ENCODE peak calls at places on chromosomes 16 and 17, in ten cellular contexts. C is prostate gland, S is upper lobe of right lung, E is MM.1S, O is cardiac muscle cell, V is left lung, N is esophagus muscularis mucosa, Y is Peyer's patch, H is SK-N-SH, W is HCT116. J is an unnamed sample.

GRCh38 chr16:84617068-84617630 is 729 bp downstream of the COTL1 start:
- DNase-seq in C (no peak), S (peak), E (no peak), O (no peak), V (peak), N (no peak), Y (peak), H (peak), W (no peak), J (no peak)

GRCh38 chr16:4212934-4213296 is 29.0 kb downstream of the SRL start:
- DNase-seq in C (no peak), S (no peak), E (no peak), O (peak), V (no peak), N (no peak), Y (no peak), H (no peak), W (peak), J (no peak)

GRCh38 chr16:82609140-82609539 is 17.6 kb upstream of the CDH13 start:
- DNase-seq in C (no peak), S (no peak), E (no peak), O (peak), V (no peak), N (no peak), Y (no peak), H (no peak), W (no peak), J (no peak)

GRCh38 chr16:50282010-50282538 is 15.7 kb downstream of the ADCY7 start:
- DNase-seq in C (peak), S (peak), E (peak), O (peak), V (peak), N (no peak), Y (peak), H (no peak), W (no peak), J (no peak)

GRCh38 chr16:2458887-2459646 is 842 bp upstream of the TEDC2 start:
- DNase-seq in C (no peak), S (no peak), E (no peak), O (no peak), V (no peak), N (no peak), Y (no peak), H (no peak), W (no peak), J (no peak)

GRCh38 chr17:9360610-9361571 is 214.7 kb downstream of the STX8 start:
- DNase-seq in C (no peak), S (no peak), E (no peak), O (peak), V (no peak), N (no peak), Y (no peak), H (no peak), W (no peak), J (peak)

GRCh38 chr16:53804467-53804866 is 100.5 kb downstream of the FTO start:
- DNase-seq in C (no peak), S (no peak), E (no peak), O (no peak), V (no peak), N (no peak), Y (no peak), H (no peak), W (no peak), J (no peak)

GRCh38 chr17:77571141-77571540 is 387.4 kb upstream of the TNRC6C start:
- DNase-seq in C (no peak), S (peak), E (no peak), O (no peak), V (no peak), N (no peak), Y (no peak), H (no peak), W (no peak), J (no peak)

GRCh38 chr16:9489823-9490467 is 398.5 kb downstream of the HAPSTR1 start:
- DNase-seq in C (peak), S (no peak), E (no peak), O (no peak), V (no peak), N (no peak), Y (no peak), H (no peak), W (no peak), J (no peak)

GRCh38 chr17:62933986-62934385 is 32.0 kb upstream of the TANC2 start:
- DNase-seq in C (no peak), S (no peak), E (no peak), O (peak), V (no peak), N (no peak), Y (no peak), H (no peak), W (no peak), J (no peak)

GRCh38 chr17:58208344-58208743 is 10.7 kb downstream of the MKS1 start:
- DNase-seq in C (no peak), S (no peak), E (no peak), O (no peak), V (no peak), N (no peak), Y (no peak), H (no peak), W (no peak), J (no peak)

GRCh38 chr17:58202859-58203258 is 10.3 kb downstream of the EPX start:
- DNase-seq in C (no peak), S (no peak), E (no peak), O (no peak), V (no peak), N (no peak), Y (no peak), H (no peak), W (no peak), J (no peak)

GRCh38 chr17:58207451-58207850 is 11.6 kb downstream of the MKS1 start:
- DNase-seq in C (no peak), S (no peak), E (no peak), O (no peak), V (no peak), N (no peak), Y (no peak), H (no peak), W (no peak), J (no peak)

GRCh38 chr17:58204796-58205195 is 12.3 kb downstream of the EPX start:
- DNase-seq in C (no peak), S (no peak), E (no peak), O (peak), V (no peak), N (no peak), Y (no peak), H (no peak), W (no peak), J (no peak)

GRCh38 chr17:58205936-58206335 is 13.1 kb downstream of the MKS1 start:
- DNase-seq in C (no peak), S (no peak), E (no peak), O (no peak), V (no peak), N (no peak), Y (no peak), H (no peak), W (no peak), J (no peak)
- H3K27ac ChIP-seq in C (no peak), S (no peak), E (no peak), O (no peak), V (no peak), N (no peak), Y (no peak), H (no peak), W (no peak), J (no peak)

GRCh38 chr16:11431915-11432465 is 86.7 kb downstream of the RMI2 start:
- DNase-seq in C (no peak), S (no peak), E (no peak), O (peak), V (no peak), N (no peak), Y (no peak), H (peak), W (no peak), J (no peak)
- H3K4me3 ChIP-seq in C (no peak), S (no peak), E (no peak), O (no peak), V (no peak), N (no peak), Y (no peak), H (no peak), W (no peak), J (no peak)

GRCh38 chr16:75305364-75306101 is 54.1 kb upstream of the BCAR1 start:
- DNase-seq in C (peak), S (no peak), E (no peak), O (peak), V (no peak), N (no peak), Y (peak), H (peak), W (peak), J (peak)
- TF ChIP-seq CTCF in C (no peak), S (no peak), E (no peak), O (no peak), V (no peak), N (no peak), Y (no peak), H (peak), W (no peak), J (no peak)

DNA sequence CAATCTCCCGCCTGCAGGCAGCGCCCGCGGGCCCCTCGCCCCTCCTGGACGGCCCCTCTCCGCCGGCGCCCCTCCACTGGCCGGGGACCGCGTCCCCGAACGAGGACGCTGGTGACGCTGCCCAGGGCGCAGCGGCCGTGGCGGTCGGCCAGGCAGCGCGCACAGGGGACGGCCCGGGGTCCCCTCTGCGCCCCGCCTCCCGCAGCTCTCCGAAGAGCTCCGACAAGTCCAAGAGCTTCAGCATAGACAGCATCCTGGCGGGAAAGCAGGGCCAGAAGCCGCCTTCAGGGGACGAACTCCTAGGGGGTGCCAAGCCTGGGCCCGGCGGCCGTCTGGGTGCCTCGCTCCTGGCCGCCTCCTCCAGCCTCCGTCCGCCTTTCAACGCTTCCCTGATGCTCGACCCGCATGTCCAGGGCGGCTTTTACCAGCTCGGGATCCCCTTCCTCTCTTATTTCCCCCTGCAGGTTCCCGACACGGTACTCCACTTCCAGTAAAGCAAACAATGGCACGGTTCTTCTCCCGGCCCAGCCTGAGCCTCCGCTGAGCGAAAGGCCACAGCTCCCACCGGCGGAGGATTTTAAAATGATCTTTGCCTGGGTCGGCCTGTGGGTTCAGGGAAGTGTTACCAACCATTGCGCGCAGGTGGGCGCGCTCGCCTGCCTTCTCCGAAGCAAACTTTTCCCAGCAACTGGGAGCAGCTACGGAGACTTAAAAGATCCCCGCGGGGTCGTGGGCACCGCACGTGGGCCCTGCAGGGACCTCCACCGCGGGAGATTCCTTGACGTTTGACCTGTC is 1.1 kb downstream of the FOXL1 start:
- DNase-seq in C (no peak), S (no peak), E (no peak), O (peak), V (no peak), N (no peak), Y (no peak), H (no peak), W (no peak), J (no peak)
- H3K27ac ChIP-seq in C (no peak), S (no peak), E (no peak), O (no peak), V (no peak), N (peak), Y (peak), H (no peak), W (no peak), J (peak)

GRCh38 chr17:19304751-19305150 is 57.8 kb downstream of the B9D1 start:
- DNase-seq in C (no peak), S (peak), E (no peak), O (no peak), V (no peak), N (no peak), Y (no peak), H (no peak), W (no peak), J (no peak)

GRCh38 chr17:19302791-19303233 is 59.7 kb downstream of the B9D1 start:
- DNase-seq in C (no peak), S (peak), E (no peak), O (no peak), V (no peak), N (no peak), Y (peak), H (no peak), W (no peak), J (no peak)

GRCh38 chr17:19303367-19303776 is 59.2 kb downstream of the B9D1 start:
- DNase-seq in C (no peak), S (peak), E (no peak), O (no peak), V (no peak), N (no peak), Y (no peak), H (no peak), W (no peak), J (no peak)

GRCh38 chr17:19305261-19305660 is 57.3 kb downstream of the B9D1 start:
- DNase-seq in C (no peak), S (no peak), E (no peak), O (no peak), V (no peak), N (no peak), Y (no peak), H (no peak), W (no peak), J (no peak)

DNA sequence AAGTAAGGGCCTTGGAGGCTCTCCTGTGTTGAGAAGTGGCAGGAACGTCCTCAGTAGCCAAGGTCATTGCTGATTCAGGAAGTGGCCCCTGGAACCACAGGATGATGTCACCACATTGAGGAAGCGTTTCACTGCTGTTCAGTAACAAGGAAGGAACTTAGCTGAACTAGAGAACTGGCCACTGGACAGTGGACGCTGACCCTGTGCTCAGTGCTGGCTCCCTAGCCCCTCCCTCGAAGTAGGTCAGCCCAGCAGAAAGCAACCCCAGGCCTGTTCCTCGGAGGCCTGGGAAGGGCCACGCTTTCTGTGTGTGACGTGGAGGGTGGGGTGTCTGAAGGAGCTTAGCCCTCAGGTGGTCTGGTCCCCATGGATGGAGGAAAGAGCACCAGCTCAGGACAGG is 58.3 kb downstream of the B9D1 start:
- DNase-seq in C (no peak), S (peak), E (peak), O (peak), V (peak), N (no peak), Y (peak), H (no peak), W (no peak), J (no peak)
- H3K4me3 ChIP-seq in C (no peak), S (no peak), E (no peak), O (no peak), V (no peak), N (no peak), Y (no peak), H (no peak), W (no peak), J (no peak)